ENCODE peak calls at places on chromosome 22, in six cellular contexts. X is naive thymus-derived CD4-positive, alpha-beta T cell; C is CD8-positive, alpha-beta T cell; K is transverse colon; D is lower lobe of right lung; G is colonic mucosa. W is an unnamed sample.

GRCh38 chr22:25747245-25747944 is 5.4 kb downstream of the MYO18B start:
- DNase-seq in C (no peak), D (no peak), G (no peak), X (no peak), K (peak; percentile 56), W (peak; percentile 85)

GRCh38 chr22:26724414-26724813 is 67.0 kb downstream of the MIAT start:
- DNase-seq in D (no peak), X (no peak), G (no peak), C (no peak), K (no peak), W (no peak)

GRCh38 chr22:30923168-30923900 is 45.2 kb downstream of the MORC2 start:
- DNase-seq in X (no peak), D (no peak), G (no peak), K (no peak), C (no peak), W (no peak)

GRCh38 chr22:45511847-45512261 is 9.2 kb downstream of the FBLN1 start:
- DNase-seq in C (no peak), G (peak; percentile 52), D (no peak), X (no peak), K (peak; percentile 62), W (no peak)

GRCh38 chr22:44455151-44455962 is 42.7 kb downstream of the RTL6 start:
- DNase-seq in D (no peak), K (peak; percentile 35), G (peak; percentile 16), X (no peak), C (peak; percentile 54), W (no peak)

GRCh38 chr22:44214187-44214586 is 33.5 kb downstream of the PARVG start:
- DNase-seq in C (no peak), D (no peak), X (no peak), G (no peak), K (no peak), W (no peak)

GRCh38 chr22:21652010-21652546 is 10.0 kb downstream of the SDF2L1 start:
- DNase-seq in K (peak; percentile 86), X (peak; percentile 84), G (peak; percentile 94), D (peak; percentile 91), C (peak; percentile 80), W (no peak)

GRCh38 chr22:41517172-41518047 is 26.9 kb downstream of the POLR3H start:
- DNase-seq in X (no peak), K (peak; percentile 81), C (peak; percentile 51), G (peak; percentile 84), D (no peak), W (peak; percentile 34)

GRCh38 chr22:44360686-44361381 is 48.1 kb upstream of the SHISAL1 start:
- DNase-seq in D (peak; percentile 51), X (no peak), G (no peak), K (peak; percentile 17), C (no peak), W (peak; percentile 53)

GRCh38 chr22:19213496-19214473 is 35.2 kb upstream of the SLC25A1 start:
- DNase-seq in K (no peak), X (no peak), C (no peak), D (no peak), G (no peak), W (no peak)

GRCh38 chr22:33105501-33105911 is 47.3 kb upstream of the SYN3 start:
- DNase-seq in D (no peak), X (no peak), G (no peak), K (no peak), C (no peak), W (no peak)

GRCh38 chr22:19523240-19524169 is 705 bp downstream of the CLDN5 start:
- DNase-seq in D (no peak), X (no peak), G (no peak), C (no peak), K (no peak), W (no peak)

GRCh38 chr22:47446331-47446730 is 683.9 kb downstream of the TBC1D22A start:
- DNase-seq in G (peak; percentile 1), D (no peak), K (no peak), X (no peak), C (no peak), W (no peak)

GRCh38 chr22:47445716-47446290 is 683.4 kb downstream of the TBC1D22A start:
- DNase-seq in X (no peak), G (no peak), D (no peak), K (no peak), C (no peak), W (no peak)

GRCh38 chr22:47443836-47444745 is 681.6 kb downstream of the TBC1D22A start:
- DNase-seq in C (no peak), K (no peak), D (no peak), G (peak; percentile 9), X (no peak), W (no peak)

GRCh38 chr22:47445212-47445611 is 682.8 kb downstream of the TBC1D22A start:
- DNase-seq in K (no peak), X (no peak), C (no peak), G (peak; percentile 5), D (no peak), W (no peak)

GRCh38 chr22:47444746-47445065 is 682.3 kb downstream of the TBC1D22A start:
- DNase-seq in G (peak; percentile 5), X (no peak), C (no peak), K (no peak), D (no peak), W (no peak)
- H3K9me3 ChIP-seq in G (no peaks in the 10 kb centered on the region), X (peaks cover 26% of the 10 kb centered on the region), C (no peaks in the 10 kb centered on the region), K (no peaks in the 10 kb centered on the region), D (peaks cover 4% of the 10 kb centered on the region), W (no peaks in the 10 kb centered on the region)

DNA sequence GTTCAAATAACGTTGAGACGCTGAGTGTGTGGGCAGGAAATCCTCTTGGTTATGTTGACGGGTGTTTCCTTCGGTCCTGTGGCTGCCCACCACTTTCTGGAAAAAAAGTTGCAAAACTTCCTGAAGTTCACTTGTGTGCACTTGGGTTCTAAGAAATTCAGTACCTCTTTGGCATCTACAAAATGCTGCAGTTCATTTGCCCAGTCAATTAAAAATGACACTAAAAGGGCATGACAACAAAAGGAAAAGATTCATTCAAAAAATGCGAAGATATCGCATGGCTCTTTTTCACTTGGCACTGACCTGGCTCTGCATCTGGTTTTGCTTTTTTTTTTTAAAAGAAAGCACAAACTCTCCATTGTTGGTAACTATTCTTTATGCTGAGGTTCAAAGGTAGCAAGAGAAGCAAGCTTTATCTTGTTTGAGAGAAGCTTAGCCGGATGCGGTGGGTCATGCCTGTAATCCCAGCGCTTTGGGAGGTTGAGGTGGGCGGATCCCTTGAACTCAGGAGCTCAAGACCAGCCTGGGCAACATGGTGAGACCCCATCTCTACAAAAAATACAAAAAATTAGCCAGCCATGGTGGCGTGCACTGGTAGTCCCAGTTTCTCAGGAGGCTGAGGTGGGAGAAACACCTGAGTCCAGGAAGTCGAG is 10.6 kb upstream of the XBP1 start:
- DNase-seq in G (no peak), X (peak; percentile 36), C (peak; percentile 31), D (no peak), K (no peak), W (no peak)
- H3K27ac ChIP-seq in G (peak overlapping the region; percentile 64), X (peak overlapping the region; percentile 62), C (peak overlapping the region; percentile 14), D (peak overlapping the region; percentile 74), K (peak overlapping the region; percentile 69), W (no peak overlapping the region)

GRCh38 chr22:47561115-47561675 is 798.7 kb downstream of the TBC1D22A start:
- DNase-seq in X (no peak), C (no peak), D (no peak), K (no peak), G (no peak), W (no peak)
- H3K9me3 ChIP-seq in X (no peaks in the 10 kb centered on the region), C (no peaks in the 10 kb centered on the region), D (no peaks in the 10 kb centered on the region), K (no peaks in the 10 kb centered on the region), G (no peaks in the 10 kb centered on the region), W (no peaks in the 10 kb centered on the region)

GRCh38 chr22:16960220-16960883 is 47.7 kb downstream of the GAB4 start:
- DNase-seq in C (no peak), X (no peak), G (no peak), K (no peak), D (no peak), W (no peak)
- H3K27ac ChIP-seq in C (no peak overlapping the region), X (no peak overlapping the region), G (no peak overlapping the region), K (no peak overlapping the region), D (no peak overlapping the region), W (no peak overlapping the region)

GRCh38 chr22:47645450-47645914 is 883.0 kb downstream of the TBC1D22A start:
- DNase-seq in C (no peak), D (no peak), G (no peak), K (no peak), X (no peak), W (no peak)

GRCh38 chr22:47647181-47647580 is 884.7 kb downstream of the TBC1D22A start:
- DNase-seq in C (no peak), G (no peak), K (no peak), X (no peak), D (no peak), W (no peak)

GRCh38 chr22:47651216-47651987 is 889.0 kb downstream of the TBC1D22A start:
- DNase-seq in K (no peak), C (no peak), D (no peak), G (no peak), X (no peak), W (no peak)

GRCh38 chr22:47647720-47648119 is 885.3 kb downstream of the TBC1D22A start:
- DNase-seq in X (no peak), D (no peak), C (no peak), G (no peak), K (no peak), W (no peak)
- H3K9me3 ChIP-seq in X (peaks cover 3% of the 10 kb centered on the region), D (no peaks in the 10 kb centered on the region), C (no peaks in the 10 kb centered on the region), G (no peaks in the 10 kb centered on the region), K (no peaks in the 10 kb centered on the region), W (no peaks in the 10 kb centered on the region)

DNA sequence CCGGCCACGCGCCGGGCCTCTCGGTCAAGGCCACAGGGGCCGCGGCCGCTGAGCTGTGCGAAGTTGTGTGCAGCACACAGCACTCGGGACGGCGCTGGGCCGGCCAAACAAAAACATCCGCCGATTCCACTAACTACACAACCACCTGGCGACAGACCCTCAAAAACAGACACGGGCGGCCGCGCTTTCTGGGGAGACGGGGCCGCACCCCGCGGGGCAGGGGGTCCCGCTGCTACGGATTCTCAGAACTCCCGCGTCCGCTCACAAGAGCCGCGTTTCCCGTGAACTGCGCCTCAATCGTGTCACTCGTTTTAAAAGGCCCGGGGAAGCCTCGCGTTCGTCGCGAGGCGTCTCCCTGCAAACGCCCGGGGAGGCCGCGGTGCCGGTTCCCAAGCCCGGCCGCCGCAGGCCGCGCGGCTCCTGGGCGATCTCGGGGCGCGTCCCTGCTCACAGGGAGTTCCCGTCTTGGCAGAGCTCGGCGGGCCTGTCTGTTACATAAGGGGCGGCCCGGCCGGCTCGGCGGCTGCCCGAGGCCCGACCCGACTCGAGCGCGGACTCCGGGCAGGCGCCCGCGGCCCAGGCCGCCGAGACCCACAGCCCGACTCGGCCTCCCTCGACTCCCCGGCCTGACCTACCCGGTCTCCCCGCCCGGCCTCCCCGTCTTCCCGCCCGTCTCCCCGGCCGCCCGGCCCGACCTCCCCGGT is 918 bp downstream of the BRD1 start:
- DNase-seq in G (peak; percentile 47), D (peak; percentile 80), X (peak; percentile 27), K (peak; percentile 47), C (peak; percentile 36), W (no peak)
- H3K27ac ChIP-seq in G (peak overlapping the region; percentile 61), D (peak overlapping the region; percentile 84), X (peak overlapping the region; percentile 79), K (peak overlapping the region; percentile 98), C (peak overlapping the region; percentile 54), W (peak overlapping the region; percentile 42)